ENCODE peak calls at places on chromosomes 5 and 9, in ten cellular contexts. F is non-pigmented ciliary epithelial cell; S is occipital lobe; M is stimulated activated CD4-positive, alpha-beta T cell treated with anti-CD3 and anti-CD28 coated beads, Interleukin-2, amount 100 ng/mL, for 48 hours; V is GM03348; C is HCEC 1CT; E is GM13977; Y is AG20443; D is AG09319; I is G401. L is an unnamed sample.

GRCh38 chr5:84383816-84384603 is 670 bp downstream of the EDIL3 start:
- DNase-seq in F (no peak), S (peak; percentile 51), M (no peak), V (peak; percentile 50), C (peak; percentile 54), E (no peak), Y (peak; percentile 23), D (no peak), I (peak; percentile 46), L (no peak)

GRCh38 chr9:132752877-132753592 is 82.8 kb downstream of the GTF3C4 start:
- DNase-seq in F (no peak), S (no peak), M (no peak), V (no peak), C (no peak), E (no peak), Y (no peak), D (no peak), I (no peak), L (no peak)

GRCh38 chr5:179185256-179186091 is 125.3 kb downstream of the ZNF354C start:
- DNase-seq in F (no peak), S (no peak), M (no peak), V (no peak), C (no peak), E (no peak), Y (no peak), D (no peak), I (no peak), L (no peak)

GRCh38 chr9:116569111-116569510 is 118.0 kb upstream of the TRIM32 start:
- DNase-seq in F (no peak), S (no peak), M (no peak), V (no peak), C (no peak), E (no peak), Y (no peak), D (no peak), I (no peak), L (no peak)

GRCh38 chr5:150783422-150783928 is 4.9 kb downstream of the SMIM3 start:
- DNase-seq in F (peak; percentile 78), S (no peak), M (no peak), V (peak; percentile 85), C (peak; percentile 94), E (peak; percentile 43), Y (peak; percentile 85), D (peak; percentile 76), I (peak; percentile 35), L (no peak)

GRCh38 chr5:1724822-1725602 is 74.6 kb downstream of the MRPL36 start:
- DNase-seq in F (no peak), S (no peak), M (no peak), V (no peak), C (no peak), E (no peak), Y (peak; percentile 71), D (no peak), I (no peak), L (no peak)

GRCh38 chr5:133129192-133129748 is 77.5 kb downstream of the HSPA4 start:
- DNase-seq in F (no peak), S (no peak), M (no peak), V (no peak), C (no peak), E (no peak), Y (no peak), D (no peak), I (no peak), L (no peak)

GRCh38 chr9:98453589-98454311 is 198.3 kb upstream of the TBC1D2 start:
- DNase-seq in F (no peak), S (no peak), M (no peak), V (peak; percentile 33), C (no peak), E (no peak), Y (no peak), D (no peak), I (no peak), L (no peak)

GRCh38 chr5:88683506-88684135 is 199.4 kb downstream of the MEF2C start:
- DNase-seq in F (no peak), S (peak; percentile 83), M (no peak), V (no peak), C (no peak), E (no peak), Y (no peak), D (no peak), I (peak; percentile 99), L (peak; percentile 5)

GRCh38 chr5:150789431-150789830 is 10.9 kb downstream of the SMIM3 start:
- DNase-seq in F (no peak), S (no peak), M (no peak), V (no peak), C (no peak), E (no peak), Y (no peak), D (no peak), I (no peak), L (no peak)

GRCh38 chr9:19493174-19493811 is 84.5 kb downstream of the ACER2 start:
- DNase-seq in F (no peak), S (peak; percentile 79), M (peak; percentile 43), V (peak; percentile 84), C (peak; percentile 79), E (peak; percentile 63), Y (peak; percentile 84), D (peak; percentile 15), I (peak; percentile 86), L (peak; percentile 15)

GRCh38 chr5:172855597-172856292 is 21.7 kb downstream of the ERGIC1 start:
- DNase-seq in F (no peak), S (no peak), M (no peak), V (peak; percentile 63), C (no peak), E (no peak), Y (peak; percentile 65), D (no peak), I (peak; percentile 75), L (no peak)

GRCh38 chr5:157563373-157564148 is 12.0 kb downstream of the ADAM19 start:
- DNase-seq in F (no peak), S (peak; percentile 67), M (no peak), V (peak; percentile 82), C (peak; percentile 77), E (no peak), Y (peak; percentile 84), D (peak; percentile 83), I (peak; percentile 90), L (no peak)

L was measured in HepG2.